ENCODE peak calls at places on chromosome 3, in eight cellular contexts. One of them, this sample, is unnamed.

GRCh38 chr3:184771748-184772147 is 40.2 kb upstream of the VPS8 start:
- DNase-seq in PC-3: no peak
- DNase-seq in AG09319: no peak
- DNase-seq in heart right ventricle: no peak
- DNase-seq in HepG2: no peak
- DNase-seq in BJ: no peak
- DNase-seq in dorsolateral prefrontal cortex: no peak
- DNase-seq in progenitor cell of endocrine pancreas: no peak
- DNase-seq in this sample: no peak

GRCh38 chr3:127786358-127787070 is 35.8 kb downstream of the MGLL start:
- DNase-seq in dorsolateral prefrontal cortex: peak; percentile 97
- DNase-seq in AG09319: peak; percentile 32
- DNase-seq in heart right ventricle: peak; percentile 85
- DNase-seq in HepG2: no peak
- DNase-seq in progenitor cell of endocrine pancreas: no peak
- DNase-seq in BJ: peak; percentile 55
- DNase-seq in PC-3: no peak
- DNase-seq in this sample: no peak

GRCh38 chr3:52339612-52340011 is 23.5 kb downstream of the DNAH1 start:
- DNase-seq in BJ: peak; percentile 31
- DNase-seq in PC-3: peak; percentile 80
- DNase-seq in progenitor cell of endocrine pancreas: peak; percentile 48
- DNase-seq in dorsolateral prefrontal cortex: peak; percentile 44
- DNase-seq in AG09319: peak; percentile 76
- DNase-seq in HepG2: peak; percentile 85
- DNase-seq in heart right ventricle: no peak
- DNase-seq in this sample: peak; percentile 70

GRCh38 chr3:194871143-194871863 is 185.6 kb downstream of the FAM43A start:
- DNase-seq in HepG2: no peak
- DNase-seq in AG09319: peak; percentile 75
- DNase-seq in progenitor cell of endocrine pancreas: peak; percentile 29
- DNase-seq in dorsolateral prefrontal cortex: no peak
- DNase-seq in BJ: peak; percentile 76
- DNase-seq in heart right ventricle: peak; percentile 61
- DNase-seq in PC-3: peak; percentile 89
- DNase-seq in this sample: peak; percentile 59

GRCh38 chr3:37862219-37862711 is 585 bp downstream of the CTDSPL start:
- DNase-seq in HepG2: no peak
- DNase-seq in AG09319: no peak
- DNase-seq in heart right ventricle: peak; percentile 63
- DNase-seq in PC-3: no peak
- DNase-seq in progenitor cell of endocrine pancreas: peak; percentile 23
- DNase-seq in BJ: no peak
- DNase-seq in dorsolateral prefrontal cortex: peak; percentile 54
- DNase-seq in this sample: no peak

GRCh38 chr3:112111785-112112402 is 21.2 kb downstream of the GCSAM start:
- DNase-seq in BJ: no peak
- DNase-seq in progenitor cell of endocrine pancreas: peak; percentile 16
- DNase-seq in PC-3: peak; percentile 89
- DNase-seq in HepG2: peak; percentile 33
- DNase-seq in heart right ventricle: no peak
- DNase-seq in AG09319: peak; percentile 29
- DNase-seq in dorsolateral prefrontal cortex: no peak
- DNase-seq in this sample: peak; percentile 78

GRCh38 chr3:11140054-11140712 is 14.1 kb upstream of the HRH1 start:
- DNase-seq in progenitor cell of endocrine pancreas: no peak
- DNase-seq in heart right ventricle: no peak
- DNase-seq in BJ: no peak
- DNase-seq in AG09319: no peak
- DNase-seq in HepG2: no peak
- DNase-seq in PC-3: peak; percentile 85
- DNase-seq in dorsolateral prefrontal cortex: no peak
- DNase-seq in this sample: peak; percentile 56

GRCh38 chr3:127881586-127881985 is 33.4 kb upstream of the KBTBD12 start:
- DNase-seq in HepG2: no peak
- DNase-seq in heart right ventricle: no peak
- DNase-seq in AG09319: no peak
- DNase-seq in PC-3: no peak
- DNase-seq in BJ: no peak
- DNase-seq in dorsolateral prefrontal cortex: no peak
- DNase-seq in progenitor cell of endocrine pancreas: no peak
- DNase-seq in this sample: no peak

GRCh38 chr3:195070321-195070720 is 200.6 kb downstream of the XXYLT1 start:
- DNase-seq in AG09319: no peak
- DNase-seq in heart right ventricle: no peak
- DNase-seq in progenitor cell of endocrine pancreas: no peak
- DNase-seq in BJ: no peak
- DNase-seq in dorsolateral prefrontal cortex: no peak
- DNase-seq in PC-3: no peak
- DNase-seq in HepG2: no peak
- DNase-seq in this sample: no peak

GRCh38 chr3:106510206-106510605 is 641.4 kb upstream of the CBLB start:
- DNase-seq in heart right ventricle: no peak
- DNase-seq in BJ: no peak
- DNase-seq in progenitor cell of endocrine pancreas: no peak
- DNase-seq in dorsolateral prefrontal cortex: no peak
- DNase-seq in PC-3: peak; percentile 34
- DNase-seq in HepG2: no peak
- DNase-seq in AG09319: no peak
- DNase-seq in this sample: no peak

GRCh38 chr3:14252321-14253021 is 73.9 kb downstream of the LSM3 start:
- DNase-seq in HepG2: no peak
- DNase-seq in AG09319: no peak
- DNase-seq in BJ: no peak
- DNase-seq in progenitor cell of endocrine pancreas: no peak
- DNase-seq in dorsolateral prefrontal cortex: no peak
- DNase-seq in PC-3: no peak
- DNase-seq in heart right ventricle: no peak
- DNase-seq in this sample: no peak

GRCh38 chr3:30156586-30157498 is 449.6 kb upstream of the TGFBR2 start:
- DNase-seq in BJ: no peak
- DNase-seq in progenitor cell of endocrine pancreas: no peak
- DNase-seq in dorsolateral prefrontal cortex: no peak
- DNase-seq in HepG2: peak; percentile 20
- DNase-seq in PC-3: no peak
- DNase-seq in AG09319: no peak
- DNase-seq in heart right ventricle: no peak
- DNase-seq in this sample: no peak

GRCh38 chr3:124570232-124570631 is 160.0 kb upstream of the UMPS start:
- DNase-seq in PC-3: no peak
- DNase-seq in dorsolateral prefrontal cortex: no peak
- DNase-seq in BJ: no peak
- DNase-seq in HepG2: no peak
- DNase-seq in AG09319: no peak
- DNase-seq in heart right ventricle: no peak
- DNase-seq in progenitor cell of endocrine pancreas: no peak
- DNase-seq in this sample: no peak

GRCh38 chr3:87354399-87354798 is 78.0 kb upstream of the POU1F1 start:
- DNase-seq in PC-3: no peak
- DNase-seq in HepG2: no peak
- DNase-seq in BJ: no peak
- DNase-seq in dorsolateral prefrontal cortex: no peak
- DNase-seq in heart right ventricle: no peak
- DNase-seq in progenitor cell of endocrine pancreas: no peak
- DNase-seq in AG09319: no peak
- DNase-seq in this sample: no peak

GRCh38 chr3:147377412-147378185 is 28.7 kb downstream of the ZIC4 start:
- DNase-seq in dorsolateral prefrontal cortex: peak; percentile 1
- DNase-seq in HepG2: no peak
- DNase-seq in AG09319: no peak
- DNase-seq in progenitor cell of endocrine pancreas: no peak
- DNase-seq in heart right ventricle: no peak
- DNase-seq in BJ: no peak
- DNase-seq in PC-3: no peak
- DNase-seq in this sample: no peak

GRCh38 chr3:169861871-169862270 is 7.9 kb downstream of the LRRC31 start:
- DNase-seq in dorsolateral prefrontal cortex: no peak
- DNase-seq in progenitor cell of endocrine pancreas: no peak
- DNase-seq in heart right ventricle: no peak
- DNase-seq in AG09319: no peak
- DNase-seq in HepG2: no peak
- DNase-seq in PC-3: no peak
- DNase-seq in BJ: no peak
- DNase-seq in this sample: no peak

GRCh38 chr3:126126811-126127431 is 43.0 kb upstream of the SLC41A3 start:
- DNase-seq in heart right ventricle: peak; percentile 1
- DNase-seq in BJ: no peak
- DNase-seq in PC-3: no peak
- DNase-seq in HepG2: no peak
- DNase-seq in dorsolateral prefrontal cortex: no peak
- DNase-seq in AG09319: no peak
- DNase-seq in progenitor cell of endocrine pancreas: no peak
- DNase-seq in this sample: no peak

GRCh38 chr3:8702560-8702959 is 31.0 kb upstream of the CAV3 start:
- DNase-seq in dorsolateral prefrontal cortex: no peak
- DNase-seq in HepG2: no peak
- DNase-seq in PC-3: peak; percentile 23
- DNase-seq in heart right ventricle: no peak
- DNase-seq in AG09319: no peak
- DNase-seq in BJ: no peak
- DNase-seq in progenitor cell of endocrine pancreas: no peak
- DNase-seq in this sample: peak; percentile 4
- TF ChIP-seq CTCF in dorsolateral prefrontal cortex: no peak
- TF ChIP-seq CTCF in HepG2: peak; percentile 59
- TF ChIP-seq CTCF in PC-3: peak; percentile 63
- TF ChIP-seq CTCF in heart right ventricle: no peak
- TF ChIP-seq CTCF in AG09319: peak; percentile 17
- TF ChIP-seq CTCF in BJ: peak; percentile 39
- TF ChIP-seq CTCF in progenitor cell of endocrine pancreas: peak; percentile 43
- TF ChIP-seq CTCF in this sample: no peak

DNA sequence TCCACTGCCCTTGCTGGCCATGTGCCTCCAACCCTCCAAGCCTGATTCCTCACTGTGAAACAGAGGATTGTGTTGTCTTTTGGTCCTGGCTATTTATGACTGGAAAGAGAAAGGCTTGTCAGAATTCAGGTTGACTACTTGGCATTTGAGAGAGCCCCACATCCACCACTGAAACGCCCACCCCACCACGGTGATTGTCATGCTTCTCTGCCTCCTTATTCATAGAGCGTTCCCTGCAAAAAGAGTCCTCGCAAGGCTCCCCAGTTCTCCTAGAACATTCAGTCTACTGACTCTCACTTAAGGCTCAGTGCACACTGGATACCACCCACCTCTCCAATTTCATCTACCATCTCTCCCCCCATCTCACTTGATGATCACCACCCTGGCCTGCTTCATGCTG is 162.9 kb upstream of the WNT5A start:
- DNase-seq in AG09319: no peak
- DNase-seq in BJ: no peak
- DNase-seq in dorsolateral prefrontal cortex: no peak
- DNase-seq in heart right ventricle: no peak
- DNase-seq in HepG2: no peak
- DNase-seq in PC-3: no peak
- DNase-seq in progenitor cell of endocrine pancreas: no peak
- DNase-seq in this sample: no peak
- TF ChIP-seq CTCF in AG09319: no peak
- TF ChIP-seq CTCF in BJ: no peak
- TF ChIP-seq CTCF in dorsolateral prefrontal cortex: no peak
- TF ChIP-seq CTCF in heart right ventricle: no peak
- TF ChIP-seq CTCF in HepG2: no peak
- TF ChIP-seq CTCF in PC-3: no peak
- TF ChIP-seq CTCF in progenitor cell of endocrine pancreas: no peak
- TF ChIP-seq CTCF in this sample: no peak

GRCh38 chr3:73868688-73869315 is 244.1 kb upstream of the PDZRN3 start:
- DNase-seq in AG09319: peak; percentile 7
- DNase-seq in progenitor cell of endocrine pancreas: peak; percentile 16
- DNase-seq in HepG2: peak; percentile 12
- DNase-seq in PC-3: peak; percentile 49
- DNase-seq in dorsolateral prefrontal cortex: peak; percentile 8
- DNase-seq in BJ: peak; percentile 0
- DNase-seq in heart right ventricle: no peak
- DNase-seq in this sample: no peak
- TF ChIP-seq CTCF in AG09319: peak; percentile 68
- TF ChIP-seq CTCF in progenitor cell of endocrine pancreas: peak; percentile 87
- TF ChIP-seq CTCF in HepG2: peak; percentile 55
- TF ChIP-seq CTCF in PC-3: peak; percentile 74
- TF ChIP-seq CTCF in dorsolateral prefrontal cortex: peak; percentile 64
- TF ChIP-seq CTCF in BJ: peak; percentile 62
- TF ChIP-seq CTCF in heart right ventricle: peak; percentile 18
- TF ChIP-seq CTCF in this sample: peak; percentile 3

DNA sequence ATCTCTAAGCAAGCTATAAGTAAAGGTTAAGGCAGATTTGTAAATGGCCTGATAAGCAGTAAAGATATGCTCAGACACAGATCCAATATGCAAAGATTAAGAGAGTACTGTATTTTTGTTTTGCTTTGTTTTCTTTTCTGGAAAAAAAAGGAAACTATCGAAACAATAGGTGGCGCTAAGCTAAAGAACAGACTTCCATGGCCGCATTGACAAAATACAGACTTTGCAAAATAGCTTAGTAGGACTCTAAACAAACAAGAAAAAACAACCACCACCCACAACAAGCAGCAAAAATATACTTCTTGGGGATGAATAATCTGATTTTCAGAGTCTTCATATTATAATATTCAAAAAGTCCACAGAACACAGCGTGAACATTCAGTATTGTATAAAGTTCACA is 758.4 kb upstream of the ROBO1 start:
- DNase-seq in BJ: no peak
- DNase-seq in dorsolateral prefrontal cortex: no peak
- DNase-seq in PC-3: peak; percentile 39
- DNase-seq in HepG2: no peak
- DNase-seq in AG09319: no peak
- DNase-seq in heart right ventricle: no peak
- DNase-seq in progenitor cell of endocrine pancreas: no peak
- DNase-seq in this sample: no peak
- TF ChIP-seq CTCF in BJ: no peak
- TF ChIP-seq CTCF in dorsolateral prefrontal cortex: no peak
- TF ChIP-seq CTCF in PC-3: peak; percentile 86
- TF ChIP-seq CTCF in HepG2: peak; percentile 45
- TF ChIP-seq CTCF in AG09319: no peak
- TF ChIP-seq CTCF in heart right ventricle: no peak
- TF ChIP-seq CTCF in progenitor cell of endocrine pancreas: peak; percentile 43
- TF ChIP-seq CTCF in this sample: no peak

GRCh38 chr3:119463171-119464169 is at the start of gene TMEM39A:
- DNase-seq in AG09319: peak; percentile 96
- DNase-seq in HepG2: peak; percentile 97
- DNase-seq in dorsolateral prefrontal cortex: peak; percentile 99
- DNase-seq in heart right ventricle: peak; percentile 100
- DNase-seq in PC-3: peak; percentile 99
- DNase-seq in BJ: peak; percentile 85
- DNase-seq in progenitor cell of endocrine pancreas: peak; percentile 98
- DNase-seq in this sample: peak; percentile 99
- TF ChIP-seq CTCF in AG09319: no peak
- TF ChIP-seq CTCF in HepG2: no peak
- TF ChIP-seq CTCF in dorsolateral prefrontal cortex: peak; percentile 26
- TF ChIP-seq CTCF in heart right ventricle: no peak
- TF ChIP-seq CTCF in PC-3: no peak
- TF ChIP-seq CTCF in BJ: no peak
- TF ChIP-seq CTCF in progenitor cell of endocrine pancreas: peak; percentile 20
- TF ChIP-seq CTCF in this sample: no peak

GRCh38 chr3:144084929-144085328 is 113.3 kb downstream of the DIPK2A start:
- DNase-seq in heart right ventricle: no peak
- DNase-seq in AG09319: no peak
- DNase-seq in HepG2: no peak
- DNase-seq in PC-3: no peak
- DNase-seq in BJ: no peak
- DNase-seq in progenitor cell of endocrine pancreas: no peak
- DNase-seq in dorsolateral prefrontal cortex: no peak
- DNase-seq in this sample: no peak

GRCh38 chr3:144073698-144074097 is 102.1 kb downstream of the DIPK2A start:
- DNase-seq in heart right ventricle: no peak
- DNase-seq in BJ: no peak
- DNase-seq in progenitor cell of endocrine pancreas: no peak
- DNase-seq in AG09319: no peak
- DNase-seq in dorsolateral prefrontal cortex: no peak
- DNase-seq in HepG2: no peak
- DNase-seq in PC-3: no peak
- DNase-seq in this sample: no peak

GRCh38 chr3:144079634-144080033 is 108.0 kb downstream of the DIPK2A start:
- DNase-seq in PC-3: no peak
- DNase-seq in heart right ventricle: no peak
- DNase-seq in progenitor cell of endocrine pancreas: no peak
- DNase-seq in dorsolateral prefrontal cortex: no peak
- DNase-seq in HepG2: no peak
- DNase-seq in BJ: no peak
- DNase-seq in AG09319: no peak
- DNase-seq in this sample: no peak
- TF ChIP-seq CTCF in PC-3: no peak
- TF ChIP-seq CTCF in heart right ventricle: no peak
- TF ChIP-seq CTCF in progenitor cell of endocrine pancreas: no peak
- TF ChIP-seq CTCF in dorsolateral prefrontal cortex: no peak
- TF ChIP-seq CTCF in HepG2: no peak
- TF ChIP-seq CTCF in BJ: no peak
- TF ChIP-seq CTCF in AG09319: no peak
- TF ChIP-seq CTCF in this sample: no peak

This sample was measured in GM10248.